ENCODE peak calls at places on chromosomes 1 and 21, in four cellular contexts. Y, E, I and L are unnamed samples.
A peak's percentile ranks its signal among the peaks of the same experiment; 100 is the strongest.

GRCh38 chr1:111221633-111222286 is 5.8 kb upstream of the CHI3L2 start:
- DNase-seq in I (no peak), E (no peak), Y (no peak), L (no peak)

GRCh38 chr1:187763976-187764375 is 935.2 kb downstream of the PLA2G4A start:
- DNase-seq in I (no peak), Y (no peak), E (no peak), L (no peak)

GRCh38 chr1:99467645-99468044 is 178.3 kb upstream of the PALMD start:
- DNase-seq in I (no peak), E (no peak), Y (no peak), L (no peak)

GRCh38 chr1:235867903-235868469 is 1.3 kb upstream of the LYST start:
- DNase-seq in Y (no peak), E (no peak), I (no peak), L (no peak)

GRCh38 chr1:72062584-72062983 is 219.8 kb downstream of the NEGR1 start:
- DNase-seq in Y (no peak), I (no peak), E (no peak), L (no peak)

GRCh38 chr1:61079898-61080336 is 2.4 kb upstream of the NFIA start:
- DNase-seq in Y (no peak), E (peak; percentile 89), I (peak; percentile 82), L (peak; percentile 82)

GRCh38 chr1:107378602-107379265 is 237.9 kb downstream of the NTNG1 start:
- DNase-seq in Y (no peak), I (no peak), E (no peak), L (no peak)

GRCh38 chr1:109290998-109291397 is 8.1 kb upstream of the PSRC1 start:
- DNase-seq in E (no peak), I (no peak), Y (no peak), L (no peak)

GRCh38 chr1:21649315-21649714 is 19.8 kb downstream of the RAP1GAP start:
- DNase-seq in Y (no peak), E (no peak), I (no peak), L (no peak)

GRCh38 chr1:114015075-114015474 is 35.8 kb downstream of the OLFML3 start:
- DNase-seq in E (no peak), Y (no peak), I (no peak), L (no peak)

GRCh38 chr1:180206581-180206980 is 23.5 kb upstream of the LHX4 start:
- DNase-seq in Y (no peak), E (no peak), I (no peak), L (no peak)

GRCh38 chr1:155277896-155278688 is 829 bp downstream of the HCN3 start:
- DNase-seq in I (peak; percentile 64), E (peak; percentile 54), Y (no peak), L (peak; percentile 79)

GRCh38 chr1:54795841-54796468 is 5.2 kb downstream of the TTC22 start:
- DNase-seq in Y (no peak), I (no peak), E (no peak), L (no peak)

GRCh38 chr1:50704126-50704525 is 255.9 kb downstream of the FAF1 start:
- DNase-seq in I (no peak), Y (no peak), E (no peak), L (no peak)

GRCh38 chr1:99533909-99534907 is 111.7 kb upstream of the PALMD start:
- DNase-seq in E (peak; percentile 35), Y (no peak), I (no peak), L (no peak)

GRCh38 chr1:225545649-225546048 is 107.3 kb downstream of the ENAH start:
- DNase-seq in I (no peak), Y (no peak), E (no peak), L (no peak)

GRCh38 chr21:27023186-27023585 is 56.3 kb upstream of the ADAMTS5 start:
- DNase-seq in I (no peak), Y (no peak), E (no peak), L (no peak)

GRCh38 chr1:153536618-153537375 is 1.0 kb upstream of the S100A6 start:
- DNase-seq in Y (no peak), E (no peak), I (peak; percentile 42), L (peak; percentile 81)

GRCh38 chr1:94803517-94804441 is 16.4 kb upstream of the SLC44A3 start:
- DNase-seq in E (peak; percentile 59), I (no peak), Y (no peak), L (no peak)

GRCh38 chr1:34316773-34317172 is 140.1 kb downstream of the C1orf94 start:
- DNase-seq in E (no peak), I (no peak), Y (no peak), L (no peak)

GRCh38 chr1:109807822-109808680 is 44.3 kb upstream of the EPS8L3 start:
- DNase-seq in E (no peak), Y (no peak), I (peak; percentile 33), L (peak; percentile 50)

GRCh38 chr1:17826165-17826488 is 71.0 kb downstream of the ACTL8 start:
- DNase-seq in I (peak; percentile 60), E (peak; percentile 23), Y (no peak), L (peak; percentile 72)

GRCh38 chr21:26116456-26117011 is 54.0 kb downstream of the APP start:
- DNase-seq in E (no peak), Y (no peak), I (no peak), L (no peak)

GRCh38 chr1:53079251-53079650 is 17.2 kb downstream of the PODN start:
- DNase-seq in I (no peak), Y (no peak), E (no peak), L (peak; percentile 39)

GRCh38 chr1:162663589-162664030 is 31.3 kb downstream of the DDR2 start:
- DNase-seq in I (no peak), E (no peak), Y (no peak), L (no peak)

GRCh38 chr21:26246073-26246472 is 75.5 kb upstream of the APP start:
- DNase-seq in Y (no peak), E (no peak), I (no peak), L (no peak)

GRCh38 chr1:11129649-11130048 is 30.0 kb upstream of the EXOSC10 start:
- DNase-seq in Y (no peak), I (no peak), E (no peak), L (no peak)

GRCh38 chr1:9593492-9594465 is 5.1 kb downstream of the TMEM201 start:
- DNase-seq in Y (no peak), E (peak; percentile 89), I (no peak), L (peak; percentile 71)

GRCh38 chr21:44440241-44441040 is 14.9 kb upstream of the LRRC3 start:
- DNase-seq in E (no peak), I (no peak), Y (no peak), L (peak; percentile 52)

GRCh38 chr21:14838400-14838799 is 226.4 kb downstream of the NRIP1 start:
- DNase-seq in I (no peak), Y (no peak), E (no peak), L (no peak)

GRCh38 chr1:43844114-43844513 is 89.5 kb upstream of the ARTN start:
- DNase-seq in E (no peak), I (no peak), Y (no peak), L (no peak)

GRCh38 chr1:5643360-5644090 is 348.7 kb downstream of the NPHP4 start:
- DNase-seq in Y (no peak), E (no peak), I (no peak), L (no peak)

GRCh38 chr1:113390871-113391642 is 742 bp downstream of the MAGI3 start:
- DNase-seq in I (peak; percentile 71), E (peak; percentile 37), Y (peak; percentile 4), L (peak; percentile 77)

GRCh38 chr1:203200059-203200553 is 13.6 kb upstream of the CHI3L1 start:
- DNase-seq in E (no peak), I (peak; percentile 74), Y (no peak), L (peak; percentile 65)

GRCh38 chr1:87495147-87495546 is 166.5 kb downstream of the LMO4 start:
- DNase-seq in Y (no peak), E (no peak), I (no peak), L (no peak)

DNA sequence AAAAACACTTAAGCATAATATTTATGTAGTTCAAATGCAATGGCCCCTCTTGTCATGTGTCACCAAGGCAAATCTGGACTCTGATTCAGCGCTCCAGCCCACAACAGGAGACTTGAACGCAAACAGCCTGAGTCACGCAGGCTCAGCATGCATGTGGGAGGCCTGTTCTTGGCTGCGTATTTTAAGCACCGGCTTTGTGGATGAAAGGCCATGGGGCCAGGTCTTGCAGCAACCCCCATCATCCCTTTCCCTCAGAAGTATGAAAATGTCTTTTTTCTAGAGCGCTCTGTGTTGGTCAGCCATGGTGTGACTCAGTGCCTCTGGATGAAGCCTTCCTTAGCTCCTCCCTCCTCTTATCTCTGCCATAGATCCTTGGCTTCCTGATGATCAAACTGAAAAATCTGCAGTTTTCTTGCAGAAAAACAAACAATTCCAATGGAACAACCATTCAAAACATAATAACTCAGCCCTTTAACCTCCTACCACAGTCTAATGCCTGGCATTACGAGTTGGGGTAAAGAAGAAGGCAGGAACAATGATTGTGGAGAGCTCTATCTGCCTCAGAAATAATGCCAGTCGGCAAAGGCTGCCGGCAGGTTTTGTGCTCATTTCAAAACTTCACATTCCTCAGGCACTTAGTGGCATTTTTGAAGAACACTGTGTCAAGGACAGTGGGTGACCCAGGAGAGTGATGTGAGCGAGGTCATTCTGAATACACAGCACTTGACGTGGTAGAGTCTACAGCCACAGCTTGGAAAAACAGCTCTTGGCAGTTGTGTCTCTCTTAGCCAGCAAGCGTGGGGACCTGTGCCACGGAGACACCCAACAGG is 167.5 kb downstream of the CLIC6 start:
- DNase-seq in Y (no peak), I (peak; percentile 88), E (peak; percentile 22), L (peak; percentile 88)
- H3K36me3 ChIP-seq in Y (no peaks in the 10 kb centered on the region), I (peaks cover 2% of the 10 kb centered on the region), E (no peaks in the 10 kb centered on the region), L (peaks cover 42% of the 10 kb centered on the region)

DNA sequence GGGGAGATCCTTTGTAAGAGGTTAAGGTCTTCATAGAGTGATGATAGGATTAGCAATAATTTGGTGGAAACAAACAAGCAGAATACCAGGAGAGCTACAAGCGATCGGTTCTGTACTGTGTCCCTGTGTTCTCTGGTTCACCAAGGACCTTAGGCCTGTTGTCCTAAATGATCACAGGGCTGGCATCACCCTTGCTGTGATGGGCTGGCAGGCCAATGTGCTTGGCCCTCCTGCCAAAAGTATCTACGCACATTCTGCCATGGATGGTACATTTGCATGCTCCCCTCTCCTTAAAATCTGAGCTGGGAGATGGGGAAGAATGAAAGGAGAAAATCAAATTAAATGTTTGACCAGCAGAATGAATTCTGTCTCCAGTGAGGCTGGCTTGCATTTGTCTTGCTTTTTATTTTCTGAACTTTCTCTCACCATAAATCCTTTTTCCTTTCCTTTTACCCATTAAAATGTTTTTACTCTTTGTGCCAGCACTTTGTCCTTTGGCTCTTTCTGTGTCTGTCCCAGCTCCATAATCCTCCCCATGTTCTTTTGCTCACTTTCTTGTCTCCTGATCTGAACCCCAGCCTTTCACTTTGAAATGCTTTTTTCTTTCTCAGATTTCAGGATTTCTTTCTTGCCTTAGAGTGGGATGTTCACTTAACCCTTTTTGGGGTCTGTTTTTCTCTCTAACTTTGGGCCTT is 51.7 kb downstream of the PBX1 start:
- DNase-seq in E (no peak), Y (no peak), I (no peak), L (no peak)
- H3K27ac ChIP-seq in E (peak overlapping the region; percentile 74), Y (peak overlapping the region; percentile 59), I (no peak overlapping the region), L (no peak overlapping the region)

GRCh38 chr1:117610036-117610435 is 4.2 kb downstream of the TENT5C start:
- DNase-seq in I (peak; percentile 28), E (no peak), Y (no peak), L (no peak)
- H3K4me3 ChIP-seq in I (no peak overlapping the region), E (no peak overlapping the region), Y (peak overlapping the region; percentile 40), L (no peak overlapping the region)

GRCh38 chr21:32319012-32319411 is 20.4 kb downstream of the MRAP start:
- DNase-seq in E (no peak), Y (no peak), I (peak; percentile 31), L (no peak)

GRCh38 chr21:32314806-32315205 is 16.2 kb downstream of the MRAP start:
- DNase-seq in I (peak; percentile 26), E (no peak), Y (no peak), L (no peak)

GRCh38 chr21:32315511-32316362 is 17.1 kb downstream of the MRAP start:
- DNase-seq in E (no peak), I (peak; percentile 42), Y (no peak), L (no peak)

GRCh38 chr21:32317726-32318125 is 19.1 kb downstream of the MRAP start:
- DNase-seq in E (no peak), Y (no peak), I (peak; percentile 43), L (no peak)

GRCh38 chr21:32316363-32317215 is 17.9 kb downstream of the MRAP start:
- DNase-seq in Y (no peak), E (no peak), I (peak; percentile 31), L (no peak)
- H3K36me3 ChIP-seq in Y (peaks cover 62% of the 10 kb centered on the region), E (peaks cover 13% of the 10 kb centered on the region), I (peaks cover 11% of the 10 kb centered on the region), L (peaks cover 96% of the 10 kb centered on the region)